ENCODE peak calls at places on chromosome 5, in four cellular contexts. X, I, M and T are unnamed samples.

GRCh38 chr5:146607663-146608315 is 91.8 kb upstream of the GPR151 start:
- DNase-seq in M (no peak), I (no peak), X (peak), T (no peak)

GRCh38 chr5:179261301-179262125 is 83.7 kb downstream of the ADAMTS2 start:
- DNase-seq in M (no peak), I (peak), X (peak), T (peak)

GRCh38 chr5:145811834-145812625 is 23.1 kb downstream of the PRELID2 start:
- DNase-seq in M (no peak), X (peak), I (no peak), T (peak)

GRCh38 chr5:129377504-129377903 is 82.6 kb upstream of the ADAMTS19 start:
- DNase-seq in I (no peak), M (peak), X (no peak), T (no peak)

GRCh38 chr5:91469517-91470165 is 86.5 kb upstream of the ARRDC3 start:
- DNase-seq in I (no peak), X (peak), M (no peak), T (no peak)

GRCh38 chr5:151222769-151223446 is 984 bp downstream of the CCDC69 start:
- DNase-seq in M (peak), X (peak), I (peak), T (peak)

GRCh38 chr5:1701194-1701593 is 98.4 kb downstream of the MRPL36 start:
- DNase-seq in X (no peak), I (no peak), M (no peak), T (no peak)

GRCh38 chr5:59065551-59065950 is 482.7 kb downstream of the RAB3C start:
- DNase-seq in I (no peak), X (peak), M (no peak), T (no peak)

GRCh38 chr5:10746711-10747110 is 14.3 kb downstream of the DAP start:
- DNase-seq in X (no peak), I (no peak), M (peak), T (no peak)
- H3K27ac ChIP-seq in X (no peak), I (no peak), M (peak), T (no peak)

GRCh38 chr5:132226516-132227234 is 978 bp downstream of the P4HA2 start:
- DNase-seq in I (peak), X (no peak), M (peak), T (peak)
- H3K27ac ChIP-seq in I (peak), X (no peak), M (peak), T (no peak)

GRCh38 chr5:137073192-137073591 is 425.9 kb downstream of the SPOCK1 start:
- DNase-seq in X (peak), I (no peak), M (no peak), T (peak)

GRCh38 chr5:137072376-137073174 is 426.6 kb downstream of the SPOCK1 start:
- DNase-seq in M (no peak), I (no peak), X (no peak), T (peak)

GRCh38 chr5:137071941-137072340 is 427.2 kb downstream of the SPOCK1 start:
- DNase-seq in M (no peak), I (no peak), X (peak), T (peak)

GRCh38 chr5:137070521-137070920 is 428.6 kb downstream of the SPOCK1 start:
- DNase-seq in X (no peak), I (no peak), M (no peak), T (no peak)

DNA sequence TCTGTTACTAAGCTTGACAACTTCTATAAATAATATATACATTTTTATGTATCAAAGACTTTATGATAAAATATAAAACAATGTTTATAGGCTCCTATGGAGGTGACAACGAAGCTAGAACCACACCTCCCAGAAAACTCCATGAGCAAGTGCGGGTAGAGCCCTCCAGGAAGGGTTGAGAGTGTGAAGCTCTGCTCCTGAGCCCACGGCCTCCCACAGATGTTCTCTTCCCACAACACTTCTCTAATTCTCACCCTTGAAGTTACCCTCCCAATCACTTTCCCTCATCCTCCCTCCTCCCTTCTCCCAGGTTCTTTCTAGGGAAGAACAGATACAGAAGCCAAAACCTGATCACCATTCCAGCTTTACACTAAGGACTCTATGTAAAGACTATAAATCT is 427.6 kb downstream of the SPOCK1 start:
- DNase-seq in I (no peak), M (no peak), X (no peak), T (no peak)
- H3K27ac ChIP-seq in I (no peak), M (no peak), X (no peak), T (no peak)

DNA sequence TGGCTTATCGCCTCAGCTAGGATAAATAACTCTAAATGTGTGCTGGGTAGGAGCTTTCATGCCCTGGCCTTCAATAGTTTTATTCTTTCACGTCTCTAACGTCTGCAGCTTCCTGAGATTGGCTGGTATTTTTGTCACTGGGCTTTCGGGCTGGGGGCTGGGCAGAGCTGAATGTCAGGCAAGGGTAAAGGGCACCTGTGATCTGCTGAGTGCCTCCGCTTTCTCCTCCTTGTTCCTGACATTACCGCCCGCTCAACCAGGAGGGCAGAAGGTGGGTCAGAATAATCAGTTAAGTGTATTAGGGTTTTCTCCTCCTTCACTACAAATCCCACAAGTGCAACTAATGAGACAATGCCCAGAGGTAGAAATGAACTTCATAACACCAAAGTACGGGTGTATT is 216.6 kb downstream of the TSSK1B start:
- DNase-seq in M (no peak), X (no peak), I (no peak), T (no peak)
- H3K27ac ChIP-seq in M (no peak), X (no peak), I (no peak), T (peak)